ENCODE peak calls at places on chromosomes 6 and 20, in eight cellular contexts. R is Right ventricle myocardium superior; G is ELF-1; X is AG10803; A is activated CD4-positive, alpha-beta T cell treated with anti-CD3 and anti-CD28 coated beads, Interleukin-2, amount 50 U/mL, for 1 hour; U is colonic mucosa; T is effector memory CD8-positive, alpha-beta T cell; Q is stimulated activated naive CD8-positive, alpha-beta T cell treated with anti-CD3 and anti-CD28 coated beads, Interleukin-15, Interleukin-2, amounts not matched to agents 100 U/mL and 50 U/mL, for 24 hours. C is an unnamed sample.

GRCh38 chr20:24147961-24148360 is 159.4 kb upstream of the GGTLC1 start:
- DNase-seq in R (no peak), G (no peak), X (no peak), A (no peak), U (no peak), T (no peak), Q (no peak), C (no peak)

GRCh38 chr6:130848945-130849344 is 21.7 kb downstream of the SMLR1 start:
- DNase-seq in R (no peak), G (no peak), X (no peak), A (no peak), U (no peak), T (peak), Q (peak), C (no peak)

GRCh38 chr6:18264338-18265098 is at the start of gene DEK:
- DNase-seq in R (peak), G (peak), X (peak), A (peak), U (peak), T (peak), Q (peak), C (peak)

GRCh38 chr20:63857751-63858392 is 3.4 kb upstream of the ABHD16B start:
- DNase-seq in R (peak), G (no peak), X (no peak), A (no peak), U (no peak), T (no peak), Q (no peak), C (no peak)

GRCh38 chr6:144266091-144266649 is 19.0 kb upstream of the UTRN start:
- DNase-seq in R (peak), G (peak), X (peak), A (no peak), U (peak), T (no peak), Q (no peak), C (no peak)

GRCh38 chr20:34090645-34091044 is 21.4 kb downstream of the EIF2S2 start:
- DNase-seq in R (no peak), G (no peak), X (no peak), A (no peak), U (no peak), T (no peak), Q (no peak), C (no peak)

GRCh38 chr6:48567016-48567415 is 456.0 kb upstream of the PTCHD4 start:
- DNase-seq in R (no peak), G (no peak), X (no peak), A (no peak), U (no peak), T (no peak), Q (no peak), C (no peak)

GRCh38 chr20:16475225-16475624 is 98.0 kb downstream of the KIF16B start:
- DNase-seq in R (no peak), G (no peak), X (peak), A (no peak), U (no peak), T (no peak), Q (no peak), C (peak)

GRCh38 chr6:118281291-118281690 is 266.8 kb upstream of the PLN start:
- DNase-seq in R (no peak), G (peak), X (no peak), A (no peak), U (no peak), T (no peak), Q (no peak), C (no peak)

GRCh38 chr6:117389227-117390057 is 36.3 kb downstream of the ROS1 start:
- DNase-seq in R (no peak), G (no peak), X (no peak), A (no peak), U (peak), T (no peak), Q (no peak), C (peak)

GRCh38 chr20:24980321-24981053 is 12.1 kb downstream of the APMAP start:
- DNase-seq in R (no peak), G (no peak), X (no peak), A (no peak), U (peak), T (no peak), Q (no peak), C (no peak)

GRCh38 chr6:82144007-82144851 is 103.3 kb downstream of the IBTK start:
- DNase-seq in R (no peak), G (peak), X (peak), A (no peak), U (no peak), T (no peak), Q (no peak), C (peak)

GRCh38 chr6:30544666-30545272 is 11.5 kb downstream of the GNL1 start:
- DNase-seq in R (no peak), G (peak), X (peak), A (no peak), U (no peak), T (peak), Q (no peak), C (peak)

GRCh38 chr6:36607782-36608386 is 13.7 kb downstream of the SRSF3 start:
- DNase-seq in R (no peak), G (no peak), X (no peak), A (no peak), U (no peak), T (no peak), Q (no peak), C (no peak)

GRCh38 chr6:125149256-125150144 is 4.1 kb upstream of the TPD52L1 start:
- DNase-seq in R (no peak), G (no peak), X (no peak), A (no peak), U (no peak), T (no peak), Q (no peak), C (no peak)

GRCh38 chr6:168103036-168103830 is 24.2 kb upstream of the FRMD1 start:
- DNase-seq in R (no peak), G (no peak), X (no peak), A (no peak), U (no peak), T (no peak), Q (no peak), C (no peak)

GRCh38 chr6:167795874-167796667 is 30.6 kb upstream of the AFDN start:
- DNase-seq in R (peak), G (peak), X (no peak), A (no peak), U (peak), T (no peak), Q (no peak), C (peak)

GRCh38 chr6:155314773-155315515 is 660 bp upstream of the TFB1M start:
- DNase-seq in R (peak), G (no peak), X (peak), A (peak), U (no peak), T (no peak), Q (peak), C (peak)

GRCh38 chr6:164039954-164040375 is 625.4 kb downstream of the QKI start:
- DNase-seq in R (peak), G (peak), X (peak), A (peak), U (peak), T (peak), Q (no peak), C (no peak)